ENCODE peak calls at places on chromosomes 2 and 18, in six cellular contexts. O is stimulated activated CD4-positive, alpha-beta T cell treated with anti-CD3 and anti-CD28 coated beads, Interleukin-12 subunit alpha, Interleukin-12 subunit beta, amount 100 ng/mL, for 48 hours; N is HEK293T; C is stimulated activated naive CD4-positive, alpha-beta T cell; G is GM04504; A is heart left ventricle. L is an unnamed sample.
A peak's percentile ranks its signal among the peaks of the same experiment; 100 is the strongest.

GRCh38 chr2:56376699-56377665 is 193.2 kb downstream of the CCDC85A start:
- DNase-seq in N (no peak), C (no peak), O (no peak), A (no peak), G (peak; percentile 52), L (no peak)

GRCh38 chr2:8169443-8169842 is 512.4 kb upstream of the ID2 start:
- DNase-seq in C (no peak), N (no peak), G (peak; percentile 62), A (no peak), O (no peak), L (no peak)

GRCh38 chr2:153819501-153819900 is 52.2 kb upstream of the GALNT13 start:
- DNase-seq in A (no peak), O (no peak), N (no peak), G (no peak), C (no peak), L (no peak)

GRCh38 chr18:61244632-61245031 is 88.6 kb upstream of the CDH20 start:
- DNase-seq in A (no peak), G (no peak), O (no peak), C (no peak), N (no peak), L (no peak)

GRCh38 chr2:238640486-238640885 is 207.4 kb upstream of the TWIST2 start:
- DNase-seq in C (no peak), O (no peak), A (no peak), N (no peak), G (no peak), L (no peak)

GRCh38 chr2:54524236-54524991 is 68.3 kb downstream of the SPTBN1 start:
- DNase-seq in O (peak; percentile 25), A (no peak), G (peak; percentile 47), N (no peak), C (no peak), L (no peak)

GRCh38 chr18:79944746-79945117 is 6.7 kb downstream of the SLC66A2 start:
- DNase-seq in A (no peak), N (no peak), C (no peak), G (no peak), O (no peak), L (peak; percentile 84)

GRCh38 chr2:85649201-85650190 is 18.5 kb downstream of the SFTPB start:
- DNase-seq in A (no peak), C (no peak), G (no peak), O (no peak), N (no peak), L (no peak)

GRCh38 chr18:7417742-7418141 is 149.4 kb upstream of the PTPRM start:
- DNase-seq in O (no peak), A (no peak), C (no peak), N (no peak), G (peak; percentile 18), L (no peak)

GRCh38 chr2:10350666-10351215 is 48.0 kb downstream of the HPCAL1 start:
- DNase-seq in O (no peak), A (no peak), C (no peak), G (no peak), N (no peak), L (no peak)

GRCh38 chr2:185567940-185568339 is 170.7 kb upstream of the FSIP2 start:
- DNase-seq in G (no peak), O (no peak), A (no peak), C (no peak), N (no peak), L (no peak)

GRCh38 chr18:53115876-53116585 is 776.0 kb downstream of the DCC start:
- DNase-seq in N (no peak), A (no peak), G (no peak), C (no peak), O (no peak), L (no peak)

GRCh38 chr2:238305092-238305862 is 15.0 kb upstream of the TRAF3IP1 start:
- DNase-seq in C (no peak), G (no peak), A (no peak), N (no peak), O (no peak), L (no peak)

GRCh38 chr2:240131941-240132650 is 4.0 kb downstream of the COPS9 start:
- DNase-seq in O (no peak), N (no peak), G (no peak), A (no peak), C (no peak), L (no peak)

GRCh38 chr2:102273619-102274211 is 37.6 kb upstream of the IL1RL1 start:
- DNase-seq in A (no peak), O (no peak), C (no peak), G (no peak), N (no peak), L (no peak)

GRCh38 chr2:207473866-207474251 is 55.9 kb upstream of the CREB1 start:
- DNase-seq in N (no peak), G (no peak), A (no peak), O (no peak), C (no peak), L (no peak)

GRCh38 chr2:241777167-241777685 is 604 bp downstream of the GAL3ST2 start:
- DNase-seq in N (no peak), C (no peak), A (no peak), G (no peak), O (no peak), L (no peak)

GRCh38 chr2:16181741-16182090 is 241.4 kb downstream of the MYCN start:
- DNase-seq in C (no peak), A (no peak), O (no peak), G (no peak), N (no peak), L (no peak)

GRCh38 chr18:50203801-50204604 is 9.1 kb upstream of the MYO5B start:
- DNase-seq in C (no peak), O (no peak), N (peak; percentile 65), G (peak; percentile 3), A (no peak), L (no peak)

GRCh38 chr2:189829092-189829843 is 45.0 kb downstream of the PMS1 start:
- DNase-seq in G (peak; percentile 45), C (no peak), A (no peak), N (no peak), O (no peak), L (no peak)

GRCh38 chr2:98608962-98609604 is 694 bp downstream of the UNC50 start:
- DNase-seq in C (no peak), O (no peak), A (no peak), N (no peak), G (peak; percentile 14), L (no peak)

GRCh38 chr2:170464268-170464667 is 250.9 kb upstream of the SP5 start:
- DNase-seq in C (no peak), A (no peak), G (no peak), O (no peak), N (no peak), L (no peak)

GRCh38 chr2:98148968-98149697 is 62.2 kb downstream of the VWA3B start:
- DNase-seq in A (no peak), C (no peak), G (peak; percentile 17), O (no peak), N (no peak), L (peak; percentile 3)

GRCh38 chr2:191376981-191377629 is 131.9 kb downstream of the MYO1B start:
- DNase-seq in C (no peak), A (peak; percentile 74), O (peak; percentile 11), G (peak; percentile 88), N (peak; percentile 60), L (peak; percentile 20)

GRCh38 chr2:106183093-106183837 is 10.8 kb downstream of the UXS1 start:
- DNase-seq in N (no peak), O (no peak), A (no peak), C (no peak), G (no peak), L (no peak)

GRCh38 chr2:25215948-25216679 is 47.7 kb upstream of the POMC start:
- DNase-seq in G (peak; percentile 26), A (peak; percentile 86), N (no peak), C (peak; percentile 70), O (peak; percentile 61), L (peak; percentile 60)

GRCh38 chr2:164840930-164841718 is 499 bp downstream of the COBLL1 start:
- DNase-seq in O (peak; percentile 6), C (no peak), A (peak; percentile 91), N (peak; percentile 71), G (peak; percentile 37), L (no peak)

GRCh38 chr2:40957508-40957907 is 505.6 kb upstream of the SLC8A1 start:
- DNase-seq in G (no peak), N (no peak), C (no peak), A (peak; percentile 15), O (no peak), L (peak; percentile 79)

GRCh38 chr2:225379861-225380260 is 19.6 kb upstream of the NYAP2 start:
- DNase-seq in G (no peak), C (no peak), O (no peak), N (no peak), A (no peak), L (no peak)

GRCh38 chr2:33047939-33048338 is 101.2 kb downstream of the LTBP1 start:
- DNase-seq in G (no peak), A (no peak), N (no peak), O (no peak), C (no peak), L (no peak)

L was measured in CMK.